ENCODE peak calls at places on chromosomes 12 and 14, in nine cellular contexts. One of them, this sample, is unnamed.

GRCh38 chr12:67909091-67909531 is 80.1 kb upstream of the IFNG-AS1 start:
- DNase-seq in pancreas: no peak
- DNase-seq in lower lobe of right lung: no peak
- DNase-seq in lung: no peak
- DNase-seq in right lobe of liver: no peak
- DNase-seq in body of pancreas: no peak
- DNase-seq in IMR-90: peak; percentile 75
- DNase-seq in endothelial cell of umbilical vein: no peak
- DNase-seq in bronchial epithelial cell: no peak
- DNase-seq in this sample: no peak

GRCh38 chr14:71488703-71489141 is 443.5 kb upstream of the RGS6 start:
- DNase-seq in right lobe of liver: no peak
- DNase-seq in lung: no peak
- DNase-seq in pancreas: no peak
- DNase-seq in endothelial cell of umbilical vein: no peak
- DNase-seq in body of pancreas: no peak
- DNase-seq in lower lobe of right lung: no peak
- DNase-seq in bronchial epithelial cell: no peak
- DNase-seq in IMR-90: peak; percentile 90
- DNase-seq in this sample: no peak

GRCh38 chr14:88737245-88737644 is 55.5 kb downstream of the EML5 start:
- DNase-seq in pancreas: no peak
- DNase-seq in bronchial epithelial cell: no peak
- DNase-seq in body of pancreas: no peak
- DNase-seq in lower lobe of right lung: no peak
- DNase-seq in endothelial cell of umbilical vein: no peak
- DNase-seq in IMR-90: no peak
- DNase-seq in right lobe of liver: no peak
- DNase-seq in lung: no peak
- DNase-seq in this sample: no peak

GRCh38 chr12:130665753-130666152 is 50.3 kb downstream of the RIMBP2 start:
- DNase-seq in right lobe of liver: no peak
- DNase-seq in bronchial epithelial cell: peak; percentile 61
- DNase-seq in endothelial cell of umbilical vein: no peak
- DNase-seq in IMR-90: no peak
- DNase-seq in lower lobe of right lung: no peak
- DNase-seq in lung: no peak
- DNase-seq in pancreas: no peak
- DNase-seq in body of pancreas: no peak
- DNase-seq in this sample: no peak

GRCh38 chr12:27104546-27104945 is 22.2 kb upstream of the C12orf71 start:
- DNase-seq in right lobe of liver: no peak
- DNase-seq in body of pancreas: no peak
- DNase-seq in lower lobe of right lung: no peak
- DNase-seq in lung: no peak
- DNase-seq in IMR-90: peak; percentile 59
- DNase-seq in pancreas: no peak
- DNase-seq in endothelial cell of umbilical vein: no peak
- DNase-seq in bronchial epithelial cell: peak; percentile 46
- DNase-seq in this sample: no peak

GRCh38 chr12:52148541-52149181 is 43.2 kb downstream of the KRT80 start:
- DNase-seq in pancreas: peak; percentile 58
- DNase-seq in body of pancreas: peak; percentile 68
- DNase-seq in bronchial epithelial cell: peak; percentile 93
- DNase-seq in endothelial cell of umbilical vein: no peak
- DNase-seq in IMR-90: no peak
- DNase-seq in right lobe of liver: peak; percentile 60
- DNase-seq in lower lobe of right lung: peak; percentile 87
- DNase-seq in lung: peak; percentile 86
- DNase-seq in this sample: peak; percentile 64

GRCh38 chr12:84131076-84131475 is 781.5 kb downstream of the SLC6A15 start:
- DNase-seq in right lobe of liver: no peak
- DNase-seq in pancreas: no peak
- DNase-seq in bronchial epithelial cell: peak; percentile 69
- DNase-seq in lung: no peak
- DNase-seq in lower lobe of right lung: no peak
- DNase-seq in body of pancreas: no peak
- DNase-seq in endothelial cell of umbilical vein: no peak
- DNase-seq in IMR-90: peak; percentile 83
- DNase-seq in this sample: no peak

GRCh38 chr14:90375934-90376333 is 20.9 kb upstream of the CALM1 start:
- DNase-seq in right lobe of liver: no peak
- DNase-seq in endothelial cell of umbilical vein: no peak
- DNase-seq in bronchial epithelial cell: peak; percentile 95
- DNase-seq in lung: no peak
- DNase-seq in pancreas: no peak
- DNase-seq in body of pancreas: no peak
- DNase-seq in IMR-90: no peak
- DNase-seq in lower lobe of right lung: no peak
- DNase-seq in this sample: no peak

GRCh38 chr14:101980700-101981099 is 16.3 kb downstream of the DYNC1H1 start:
- DNase-seq in endothelial cell of umbilical vein: peak; percentile 90
- DNase-seq in pancreas: peak; percentile 61
- DNase-seq in lower lobe of right lung: no peak
- DNase-seq in bronchial epithelial cell: peak; percentile 99
- DNase-seq in lung: peak; percentile 78
- DNase-seq in body of pancreas: peak; percentile 57
- DNase-seq in IMR-90: peak; percentile 99
- DNase-seq in right lobe of liver: no peak
- DNase-seq in this sample: no peak

GRCh38 chr12:97404549-97404948 is 58.1 kb upstream of the RMST start:
- DNase-seq in bronchial epithelial cell: peak; percentile 40
- DNase-seq in right lobe of liver: no peak
- DNase-seq in pancreas: peak; percentile 9
- DNase-seq in lung: no peak
- DNase-seq in body of pancreas: peak; percentile 47
- DNase-seq in lower lobe of right lung: no peak
- DNase-seq in IMR-90: peak; percentile 6
- DNase-seq in endothelial cell of umbilical vein: peak; percentile 44
- DNase-seq in this sample: no peak

GRCh38 chr14:69631509-69631908 is 20.1 kb downstream of the SUSD6 start:
- DNase-seq in pancreas: no peak
- DNase-seq in body of pancreas: no peak
- DNase-seq in bronchial epithelial cell: no peak
- DNase-seq in endothelial cell of umbilical vein: no peak
- DNase-seq in IMR-90: peak; percentile 94
- DNase-seq in right lobe of liver: no peak
- DNase-seq in lung: no peak
- DNase-seq in lower lobe of right lung: no peak
- DNase-seq in this sample: no peak

GRCh38 chr14:94237983-94238382 is 55.1 kb downstream of the SERPINA10 start:
- DNase-seq in pancreas: no peak
- DNase-seq in IMR-90: no peak
- DNase-seq in body of pancreas: no peak
- DNase-seq in bronchial epithelial cell: no peak
- DNase-seq in lower lobe of right lung: no peak
- DNase-seq in endothelial cell of umbilical vein: no peak
- DNase-seq in lung: no peak
- DNase-seq in right lobe of liver: no peak
- DNase-seq in this sample: no peak

GRCh38 chr14:90444077-90444696 is 47.4 kb downstream of the CALM1 start:
- DNase-seq in body of pancreas: no peak
- DNase-seq in endothelial cell of umbilical vein: peak; percentile 75
- DNase-seq in bronchial epithelial cell: peak; percentile 100
- DNase-seq in lung: peak; percentile 80
- DNase-seq in pancreas: peak; percentile 14
- DNase-seq in IMR-90: no peak
- DNase-seq in lower lobe of right lung: peak; percentile 89
- DNase-seq in right lobe of liver: no peak
- DNase-seq in this sample: peak; percentile 63

GRCh38 chr12:122527478-122527944 is 462 bp downstream of the KNTC1 start:
- DNase-seq in bronchial epithelial cell: peak; percentile 34
- DNase-seq in lower lobe of right lung: no peak
- DNase-seq in right lobe of liver: no peak
- DNase-seq in body of pancreas: no peak
- DNase-seq in lung: peak; percentile 30
- DNase-seq in pancreas: no peak
- DNase-seq in endothelial cell of umbilical vein: peak; percentile 63
- DNase-seq in IMR-90: peak; percentile 21
- DNase-seq in this sample: no peak

GRCh38 chr14:75217508-75218206 is 41.2 kb upstream of the TMED10 start:
- DNase-seq in body of pancreas: no peak
- DNase-seq in pancreas: no peak
- DNase-seq in bronchial epithelial cell: no peak
- DNase-seq in endothelial cell of umbilical vein: no peak
- DNase-seq in lower lobe of right lung: no peak
- DNase-seq in right lobe of liver: no peak
- DNase-seq in lung: no peak
- DNase-seq in IMR-90: peak; percentile 35
- DNase-seq in this sample: peak; percentile 0
- TF ChIP-seq CTCF in body of pancreas: no peak
- TF ChIP-seq CTCF in pancreas: no peak
- TF ChIP-seq CTCF in bronchial epithelial cell: no peak
- TF ChIP-seq CTCF in endothelial cell of umbilical vein: no peak
- TF ChIP-seq CTCF in lower lobe of right lung: no peak
- TF ChIP-seq CTCF in right lobe of liver: no peak
- TF ChIP-seq CTCF in lung: no peak
- TF ChIP-seq CTCF in IMR-90: no peak
- TF ChIP-seq CTCF in this sample: no peak

GRCh38 chr12:71439613-71440392 is at the start of gene LGR5:
- DNase-seq in lower lobe of right lung: no peak
- DNase-seq in pancreas: no peak
- DNase-seq in lung: no peak
- DNase-seq in IMR-90: peak; percentile 7
- DNase-seq in endothelial cell of umbilical vein: peak; percentile 25
- DNase-seq in right lobe of liver: no peak
- DNase-seq in body of pancreas: no peak
- DNase-seq in bronchial epithelial cell: peak; percentile 7
- DNase-seq in this sample: peak; percentile 73

GRCh38 chr12:71441836-71442566 is 2.4 kb downstream of the LGR5 start:
- DNase-seq in pancreas: no peak
- DNase-seq in lower lobe of right lung: no peak
- DNase-seq in bronchial epithelial cell: no peak
- DNase-seq in right lobe of liver: no peak
- DNase-seq in lung: no peak
- DNase-seq in endothelial cell of umbilical vein: no peak
- DNase-seq in body of pancreas: no peak
- DNase-seq in IMR-90: no peak
- DNase-seq in this sample: no peak

GRCh38 chr12:71439362-71439612 is 311 bp upstream of the LGR5 start:
- DNase-seq in right lobe of liver: no peak
- DNase-seq in endothelial cell of umbilical vein: no peak
- DNase-seq in lower lobe of right lung: no peak
- DNase-seq in bronchial epithelial cell: no peak
- DNase-seq in body of pancreas: no peak
- DNase-seq in lung: no peak
- DNase-seq in pancreas: no peak
- DNase-seq in IMR-90: no peak
- DNase-seq in this sample: no peak

GRCh38 chr12:71441350-71441748 is 1.8 kb downstream of the LGR5 start:
- DNase-seq in endothelial cell of umbilical vein: no peak
- DNase-seq in pancreas: no peak
- DNase-seq in body of pancreas: no peak
- DNase-seq in IMR-90: no peak
- DNase-seq in right lobe of liver: no peak
- DNase-seq in bronchial epithelial cell: no peak
- DNase-seq in lung: no peak
- DNase-seq in lower lobe of right lung: no peak
- DNase-seq in this sample: no peak

DNA sequence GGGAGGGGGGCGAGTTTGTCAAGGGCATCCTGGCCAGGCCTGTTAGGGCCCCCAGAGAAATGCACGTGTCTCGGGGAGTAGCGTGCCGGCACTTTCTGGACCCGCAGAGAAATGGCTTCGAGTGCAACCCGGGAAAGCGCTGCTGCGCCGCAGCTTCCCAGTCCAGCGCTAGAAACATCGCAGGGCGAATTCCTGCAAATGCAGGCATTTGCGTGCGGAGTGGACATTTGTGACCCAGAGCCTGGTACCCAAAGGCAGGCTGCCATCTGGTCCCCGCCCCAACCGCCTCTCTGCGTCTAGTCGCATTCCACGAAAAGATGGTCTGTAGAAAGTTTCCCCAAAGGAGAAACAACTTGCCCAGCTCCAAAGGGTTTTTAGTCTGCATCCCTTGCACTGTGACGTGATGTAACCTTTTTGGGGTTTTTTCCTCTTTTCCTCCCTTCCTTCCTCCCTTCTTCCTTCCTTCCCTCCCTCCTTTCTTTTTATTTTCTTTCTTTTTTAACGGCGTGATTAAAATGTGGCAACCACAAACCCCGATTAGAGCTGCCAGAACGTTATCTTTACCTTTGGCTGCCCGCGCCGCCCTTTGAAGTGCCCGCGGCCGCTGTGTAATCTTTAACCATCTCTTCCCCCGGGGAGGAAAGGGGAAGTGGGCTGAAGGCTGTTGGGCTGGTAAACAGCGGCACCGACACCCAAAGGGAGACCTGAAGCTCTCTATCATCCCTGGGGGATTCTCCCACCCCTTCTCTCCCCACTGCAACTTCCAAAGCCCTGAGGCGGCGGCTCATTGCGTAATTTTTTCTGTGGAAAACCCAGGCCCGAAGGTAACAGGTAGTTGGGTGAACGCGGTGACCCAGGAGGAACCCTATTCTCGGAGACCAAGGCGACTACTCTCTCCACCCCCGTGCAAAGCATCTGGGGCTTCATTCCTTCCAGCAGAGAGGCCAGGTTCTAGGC is 1.1 kb downstream of the LGR5 start:
- DNase-seq in lung: no peak
- DNase-seq in bronchial epithelial cell: no peak
- DNase-seq in right lobe of liver: peak; percentile 69
- DNase-seq in body of pancreas: no peak
- DNase-seq in IMR-90: no peak
- DNase-seq in pancreas: no peak
- DNase-seq in lower lobe of right lung: no peak
- DNase-seq in endothelial cell of umbilical vein: no peak
- DNase-seq in this sample: peak; percentile 62
- H3K27me3 ChIP-seq in lung: no peaks in the 10 kb centered on the region
- H3K27me3 ChIP-seq in bronchial epithelial cell: peaks cover 43% of the 10 kb centered on the region
- H3K27me3 ChIP-seq in right lobe of liver: no peaks in the 10 kb centered on the region
- H3K27me3 ChIP-seq in body of pancreas: no peaks in the 10 kb centered on the region
- H3K27me3 ChIP-seq in IMR-90: peaks cover 39% of the 10 kb centered on the region
- H3K27me3 ChIP-seq in pancreas: peaks cover 3% of the 10 kb centered on the region
- H3K27me3 ChIP-seq in lower lobe of right lung: peaks cover 49% of the 10 kb centered on the region
- H3K27me3 ChIP-seq in endothelial cell of umbilical vein: peaks cover 66% of the 10 kb centered on the region
- H3K27me3 ChIP-seq in this sample: peaks cover 26% of the 10 kb centered on the region

DNA sequence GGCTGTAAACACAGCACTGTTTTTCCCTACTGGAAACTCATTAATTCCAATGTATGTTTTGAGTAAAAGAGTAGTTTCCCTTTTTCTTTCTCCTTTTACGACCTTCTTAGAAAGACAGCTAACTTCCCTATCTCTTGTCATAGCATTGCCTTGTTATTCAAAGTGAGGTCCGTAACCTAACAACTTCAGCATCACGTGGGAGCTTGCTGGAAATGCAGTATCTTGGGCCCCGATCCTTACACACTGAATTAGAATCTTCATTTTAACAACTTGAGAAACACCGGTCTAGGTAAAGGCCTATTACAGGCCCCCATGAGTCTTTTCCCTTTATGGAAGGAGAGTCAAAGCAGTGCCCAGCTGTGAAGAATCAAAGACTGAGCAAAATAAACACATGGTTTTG is 230.7 kb upstream of the PRKD1 start:
- DNase-seq in lung: no peak
- DNase-seq in endothelial cell of umbilical vein: no peak
- DNase-seq in pancreas: no peak
- DNase-seq in body of pancreas: no peak
- DNase-seq in right lobe of liver: no peak
- DNase-seq in lower lobe of right lung: no peak
- DNase-seq in IMR-90: no peak
- DNase-seq in bronchial epithelial cell: no peak
- DNase-seq in this sample: no peak
- H3K36me3 ChIP-seq in lung: no peaks in the 10 kb centered on the region
- H3K36me3 ChIP-seq in endothelial cell of umbilical vein: no peaks in the 10 kb centered on the region
- H3K36me3 ChIP-seq in pancreas: no peaks in the 10 kb centered on the region
- H3K36me3 ChIP-seq in body of pancreas: no peaks in the 10 kb centered on the region
- H3K36me3 ChIP-seq in right lobe of liver: no peaks in the 10 kb centered on the region
- H3K36me3 ChIP-seq in lower lobe of right lung: no peaks in the 10 kb centered on the region
- H3K36me3 ChIP-seq in IMR-90: no peaks in the 10 kb centered on the region
- H3K36me3 ChIP-seq in bronchial epithelial cell: no peaks in the 10 kb centered on the region
- H3K36me3 ChIP-seq in this sample: no peaks in the 10 kb centered on the region

GRCh38 chr14:77707355-77707723 is 484 bp downstream of the ALKBH1 start:
- DNase-seq in lung: no peak
- DNase-seq in pancreas: no peak
- DNase-seq in IMR-90: peak; percentile 63
- DNase-seq in lower lobe of right lung: no peak
- DNase-seq in right lobe of liver: no peak
- DNase-seq in endothelial cell of umbilical vein: peak; percentile 49
- DNase-seq in body of pancreas: no peak
- DNase-seq in bronchial epithelial cell: peak; percentile 37
- DNase-seq in this sample: no peak
- TF ChIP-seq CTCF in lung: no peak
- TF ChIP-seq CTCF in pancreas: no peak
- TF ChIP-seq CTCF in IMR-90: peak; percentile 49
- TF ChIP-seq CTCF in lower lobe of right lung: peak; percentile 20
- TF ChIP-seq CTCF in right lobe of liver: peak; percentile 21
- TF ChIP-seq CTCF in endothelial cell of umbilical vein: peak; percentile 23
- TF ChIP-seq CTCF in body of pancreas: no peak
- TF ChIP-seq CTCF in bronchial epithelial cell: peak; percentile 53
- TF ChIP-seq CTCF in this sample: no peak

This sample was measured in spleen.